ENCODE peak calls at places on chromosomes 4 and X, in eight cellular contexts. One of them, this sample, is unnamed.

GRCh38 chr4:163523791-163524365 is 29.4 kb downstream of the TMA16 start:
- DNase-seq in stimulated activated CD8-positive, alpha-beta memory T cell treated with anti-CD3 and anti-CD28 coated beads, Interleukin-2, amount 100 ng/mL, for 48 hours: no peak
- DNase-seq in tibial artery: no peak
- DNase-seq in NCI-H1694: no peak
- DNase-seq in psoas muscle: no peak
- DNase-seq in astrocyte of the spinal cord: no peak
- DNase-seq in GM19239: no peak
- DNase-seq in T-helper 2 cell: no peak
- DNase-seq in this sample: no peak

GRCh38 chr4:30429813-30430466 is 290.2 kb upstream of the PCDH7 start:
- DNase-seq in tibial artery: no peak
- DNase-seq in NCI-H1694: no peak
- DNase-seq in GM19239: no peak
- DNase-seq in psoas muscle: no peak
- DNase-seq in T-helper 2 cell: no peak
- DNase-seq in stimulated activated CD8-positive, alpha-beta memory T cell treated with anti-CD3 and anti-CD28 coated beads, Interleukin-2, amount 100 ng/mL, for 48 hours: no peak
- DNase-seq in astrocyte of the spinal cord: peak; percentile 89
- DNase-seq in this sample: peak; percentile 6

GRCh38 chr4:7638984-7639789 is 204.5 kb upstream of the PSAPL1 start:
- DNase-seq in stimulated activated CD8-positive, alpha-beta memory T cell treated with anti-CD3 and anti-CD28 coated beads, Interleukin-2, amount 100 ng/mL, for 48 hours: no peak
- DNase-seq in GM19239: no peak
- DNase-seq in NCI-H1694: no peak
- DNase-seq in tibial artery: no peak
- DNase-seq in T-helper 2 cell: no peak
- DNase-seq in astrocyte of the spinal cord: no peak
- DNase-seq in psoas muscle: no peak
- DNase-seq in this sample: no peak

GRCh38 chr4:153223935-153224334 is 19.7 kb downstream of the TRIM2 start:
- DNase-seq in psoas muscle: no peak
- DNase-seq in T-helper 2 cell: no peak
- DNase-seq in stimulated activated CD8-positive, alpha-beta memory T cell treated with anti-CD3 and anti-CD28 coated beads, Interleukin-2, amount 100 ng/mL, for 48 hours: no peak
- DNase-seq in GM19239: no peak
- DNase-seq in tibial artery: no peak
- DNase-seq in NCI-H1694: no peak
- DNase-seq in astrocyte of the spinal cord: peak; percentile 41
- DNase-seq in this sample: no peak

GRCh38 chr4:164136181-164136616 is 617.7 kb upstream of the SMIM31 start:
- DNase-seq in GM19239: no peak
- DNase-seq in stimulated activated CD8-positive, alpha-beta memory T cell treated with anti-CD3 and anti-CD28 coated beads, Interleukin-2, amount 100 ng/mL, for 48 hours: no peak
- DNase-seq in psoas muscle: no peak
- DNase-seq in NCI-H1694: no peak
- DNase-seq in astrocyte of the spinal cord: peak; percentile 63
- DNase-seq in T-helper 2 cell: no peak
- DNase-seq in tibial artery: no peak
- DNase-seq in this sample: peak; percentile 16

GRCh38 chr4:161382655-161383054 is 781.1 kb downstream of the FSTL5 start:
- DNase-seq in psoas muscle: peak; percentile 16
- DNase-seq in T-helper 2 cell: no peak
- DNase-seq in NCI-H1694: no peak
- DNase-seq in tibial artery: no peak
- DNase-seq in stimulated activated CD8-positive, alpha-beta memory T cell treated with anti-CD3 and anti-CD28 coated beads, Interleukin-2, amount 100 ng/mL, for 48 hours: no peak
- DNase-seq in astrocyte of the spinal cord: no peak
- DNase-seq in GM19239: no peak
- DNase-seq in this sample: no peak

GRCh38 chr4:43089730-43090129 is 197.2 kb downstream of the GRXCR1 start:
- DNase-seq in stimulated activated CD8-positive, alpha-beta memory T cell treated with anti-CD3 and anti-CD28 coated beads, Interleukin-2, amount 100 ng/mL, for 48 hours: no peak
- DNase-seq in GM19239: no peak
- DNase-seq in T-helper 2 cell: no peak
- DNase-seq in astrocyte of the spinal cord: peak; percentile 77
- DNase-seq in psoas muscle: no peak
- DNase-seq in tibial artery: peak; percentile 74
- DNase-seq in NCI-H1694: no peak
- DNase-seq in this sample: no peak

GRCh38 chrX:133415276-133416105 is at the start of gene GPC4:
- DNase-seq in GM19239: no peak
- DNase-seq in astrocyte of the spinal cord: peak; percentile 68
- DNase-seq in T-helper 2 cell: no peak
- DNase-seq in psoas muscle: peak; percentile 88
- DNase-seq in stimulated activated CD8-positive, alpha-beta memory T cell treated with anti-CD3 and anti-CD28 coated beads, Interleukin-2, amount 100 ng/mL, for 48 hours: no peak
- DNase-seq in tibial artery: peak; percentile 85
- DNase-seq in NCI-H1694: peak; percentile 41
- DNase-seq in this sample: peak; percentile 5

GRCh38 chr4:100632163-100632562 is 114.3 kb upstream of the EMCN start:
- DNase-seq in NCI-H1694: no peak
- DNase-seq in psoas muscle: no peak
- DNase-seq in T-helper 2 cell: no peak
- DNase-seq in stimulated activated CD8-positive, alpha-beta memory T cell treated with anti-CD3 and anti-CD28 coated beads, Interleukin-2, amount 100 ng/mL, for 48 hours: no peak
- DNase-seq in astrocyte of the spinal cord: no peak
- DNase-seq in GM19239: no peak
- DNase-seq in tibial artery: no peak
- DNase-seq in this sample: no peak

GRCh38 chr4:1843852-1844251 is 12.1 kb downstream of the LETM1 start:
- DNase-seq in tibial artery: peak; percentile 76
- DNase-seq in stimulated activated CD8-positive, alpha-beta memory T cell treated with anti-CD3 and anti-CD28 coated beads, Interleukin-2, amount 100 ng/mL, for 48 hours: no peak
- DNase-seq in astrocyte of the spinal cord: no peak
- DNase-seq in GM19239: no peak
- DNase-seq in T-helper 2 cell: no peak
- DNase-seq in psoas muscle: no peak
- DNase-seq in NCI-H1694: no peak
- DNase-seq in this sample: no peak

GRCh38 chrX:9562851-9563250 is 98.0 kb downstream of the TBL1X start:
- DNase-seq in psoas muscle: no peak
- DNase-seq in stimulated activated CD8-positive, alpha-beta memory T cell treated with anti-CD3 and anti-CD28 coated beads, Interleukin-2, amount 100 ng/mL, for 48 hours: no peak
- DNase-seq in GM19239: no peak
- DNase-seq in T-helper 2 cell: no peak
- DNase-seq in NCI-H1694: no peak
- DNase-seq in tibial artery: no peak
- DNase-seq in astrocyte of the spinal cord: peak; percentile 91
- DNase-seq in this sample: peak; percentile 83

GRCh38 chrX:56000169-56000568 is 232.0 kb upstream of the KLF8 start:
- DNase-seq in stimulated activated CD8-positive, alpha-beta memory T cell treated with anti-CD3 and anti-CD28 coated beads, Interleukin-2, amount 100 ng/mL, for 48 hours: no peak
- DNase-seq in NCI-H1694: no peak
- DNase-seq in psoas muscle: no peak
- DNase-seq in tibial artery: no peak
- DNase-seq in astrocyte of the spinal cord: no peak
- DNase-seq in GM19239: no peak
- DNase-seq in T-helper 2 cell: no peak
- DNase-seq in this sample: peak; percentile 69

GRCh38 chr4:111854494-111855087 is 290.7 kb upstream of the FAM241A start:
- DNase-seq in NCI-H1694: no peak
- DNase-seq in psoas muscle: no peak
- DNase-seq in GM19239: no peak
- DNase-seq in T-helper 2 cell: no peak
- DNase-seq in stimulated activated CD8-positive, alpha-beta memory T cell treated with anti-CD3 and anti-CD28 coated beads, Interleukin-2, amount 100 ng/mL, for 48 hours: no peak
- DNase-seq in astrocyte of the spinal cord: peak; percentile 44
- DNase-seq in tibial artery: no peak
- DNase-seq in this sample: peak; percentile 32

This sample was measured in LHCN-M2.